ENCODE peak calls at places on chromosomes 16 and 17, in five cellular contexts. N is A549, B is lower lobe of right lung, T is MM.1S, P is neuronal stem cell. E is an unnamed sample.

GRCh38 chr16:68093816-68094613 is 8.8 kb downstream of the NFATC3 start:
- DNase-seq in N (peak; percentile 34), T (peak; percentile 24), B (no peak), P (no peak), E (peak; percentile 42)

GRCh38 chr16:10897134-10897533 is 20.1 kb downstream of the CIITA start:
- DNase-seq in P (no peak), N (no peak), T (no peak), B (no peak), E (no peak)

GRCh38 chr17:70552230-70552981 is 383.1 kb downstream of the KCNJ2 start:
- DNase-seq in N (peak; percentile 42), T (peak; percentile 45), B (no peak), P (peak; percentile 17), E (peak; percentile 58)

GRCh38 chr17:40063034-40063765 is 435 bp downstream of the THRA start:
- DNase-seq in B (peak; percentile 85), N (no peak), T (peak; percentile 45), P (no peak), E (no peak)

GRCh38 chr17:48770954-48771353 is 42.4 kb upstream of the HOXB13 start:
- DNase-seq in N (no peak), B (no peak), P (no peak), T (no peak), E (peak; percentile 67)

GRCh38 chr16:85908444-85908843 is 9.5 kb downstream of the IRF8 start:
- DNase-seq in T (peak; percentile 51), N (no peak), P (no peak), B (no peak), E (no peak)

GRCh38 chr17:81253358-81254131 is 14.4 kb downstream of the NDUFAF8 start:
- DNase-seq in P (no peak), T (no peak), B (peak; percentile 70), N (peak; percentile 43), E (peak; percentile 59)

GRCh38 chr17:35376245-35376644 is 2.8 kb upstream of the SLFN11 start:
- DNase-seq in B (no peak), T (no peak), P (no peak), N (no peak), E (no peak)

GRCh38 chr16:71426069-71426879 is 15.6 kb downstream of the TLE7 start:
- DNase-seq in P (peak; percentile 90), B (no peak), N (peak; percentile 98), T (no peak), E (peak; percentile 80)

GRCh38 chr16:73060216-73060615 is 12.3 kb upstream of the ZFHX3 start:
- DNase-seq in T (no peak), P (no peak), N (peak; percentile 40), B (no peak), E (no peak)

GRCh38 chr17:71505200-71505599 is 615.6 kb upstream of the SOX9 start:
- DNase-seq in T (no peak), B (no peak), N (no peak), P (no peak), E (no peak)

GRCh38 chr17:49734666-49735490 is 27.1 kb upstream of the SLC35B1 start:
- DNase-seq in N (no peak), B (no peak), P (no peak), T (no peak), E (no peak)

DNA sequence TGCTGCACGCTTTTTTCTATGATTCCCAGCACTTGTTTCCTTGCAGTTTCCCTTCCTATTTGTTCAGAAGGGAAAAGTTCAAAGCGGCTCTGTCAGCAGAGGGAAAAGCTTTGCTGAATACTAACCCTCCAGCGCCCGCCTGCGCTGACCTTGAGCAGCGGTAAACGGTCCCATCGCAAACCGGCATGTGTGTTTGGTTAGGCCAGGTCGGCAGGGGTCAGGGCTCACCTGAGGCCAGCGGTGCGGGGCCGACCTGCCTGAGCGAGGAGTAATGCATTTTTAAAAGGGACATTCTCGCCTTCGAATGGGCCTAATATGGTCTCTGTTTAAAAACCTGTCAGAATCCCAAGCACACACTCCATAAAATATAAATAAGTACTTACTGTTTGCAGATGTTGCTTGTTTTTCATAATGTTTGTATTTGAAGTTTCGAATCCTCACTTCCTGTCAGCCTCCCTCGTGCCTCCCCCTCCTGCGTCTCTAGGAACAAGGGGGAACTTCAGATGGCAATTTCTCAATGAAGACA is 110.1 kb downstream of the IRX3 start:
- DNase-seq in B (no peak), T (no peak), P (no peak), N (no peak), E (no peak)
- H3K27ac ChIP-seq in B (no peak overlapping the region), T (no peak overlapping the region), P (no peak overlapping the region), N (no peak overlapping the region), E (no peak overlapping the region)

DNA sequence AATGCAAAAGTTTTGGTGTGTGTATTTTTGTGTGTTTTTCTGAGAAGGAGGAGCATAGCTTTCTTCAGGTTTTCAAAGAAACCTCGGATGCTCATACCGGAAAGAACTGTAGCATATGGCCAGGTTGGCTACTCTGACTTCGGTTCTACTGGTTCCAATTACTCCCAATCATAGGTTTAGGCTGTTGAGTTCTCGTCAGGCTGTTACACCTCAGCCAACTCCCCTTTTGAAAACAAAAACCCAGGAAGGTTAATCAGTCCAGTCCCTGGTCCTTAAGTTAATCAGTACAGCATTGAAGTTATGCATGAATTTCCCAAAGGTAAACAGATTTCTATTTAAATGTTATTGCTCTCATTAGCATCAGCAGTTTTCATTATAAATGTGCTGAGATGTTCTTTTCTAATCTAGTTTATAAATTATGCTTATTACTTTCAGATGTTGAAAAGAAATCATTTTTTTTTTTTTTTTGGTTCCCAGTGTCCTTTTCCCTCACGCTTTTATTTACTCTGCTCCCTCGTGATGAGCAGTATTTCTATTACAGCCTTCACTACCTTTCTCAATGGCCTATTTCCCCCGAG is 111.0 kb downstream of the NPIPB5 start:
- DNase-seq in T (no peak), P (no peak), N (no peak), B (no peak), E (no peak)
- H3K4me1 ChIP-seq in T (no peaks in the 10 kb centered on the region), P (peaks cover 1% of the 10 kb centered on the region), N (no peaks in the 10 kb centered on the region), B (no peaks in the 10 kb centered on the region), E (no peaks in the 10 kb centered on the region)

GRCh38 chr17:78748048-78748729 is 33.9 kb downstream of the CYTH1 start:
- DNase-seq in N (no peak), P (no peak), T (peak; percentile 90), B (peak; percentile 63), E (no peak)
- H3K27ac ChIP-seq in N (no peak overlapping the region), P (no peak overlapping the region), T (peak overlapping the region; percentile 98), B (peak overlapping the region; percentile 73), E (no peak overlapping the region)

DNA sequence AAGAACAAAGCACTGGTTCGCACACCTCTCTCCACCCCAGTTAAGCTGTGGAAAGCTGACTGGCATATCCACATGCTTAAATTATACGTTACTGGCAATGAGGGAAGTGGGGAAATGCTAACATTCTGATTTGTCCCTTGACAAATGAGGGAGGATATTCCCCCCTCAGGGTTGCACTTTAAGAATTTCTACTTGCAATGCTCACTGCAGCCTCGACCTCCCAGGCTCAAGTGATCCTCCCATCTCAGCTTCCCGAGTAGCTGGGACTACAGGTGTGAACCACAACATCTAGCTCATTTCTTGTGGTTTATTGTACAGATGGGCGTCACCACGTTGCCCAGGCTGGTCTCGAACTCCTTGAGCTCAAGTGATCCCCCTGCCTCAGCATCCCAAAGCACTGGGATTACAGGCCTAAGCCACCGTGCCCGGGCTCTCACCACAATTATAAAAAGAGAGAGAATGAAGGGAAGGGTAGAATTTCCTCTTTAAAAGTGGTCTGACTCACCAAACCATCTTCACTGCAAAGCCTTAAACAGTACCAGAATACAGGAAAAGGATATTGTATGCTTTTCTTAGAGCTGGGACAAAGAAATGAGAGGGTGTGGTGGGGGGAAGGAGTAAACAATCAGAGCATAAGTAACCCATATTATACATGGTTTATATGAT is 38.9 kb downstream of the KANSL1 start:
- DNase-seq in N (no peak), P (no peak), B (no peak), T (no peak), E (peak; percentile 54)
- H3K4me1 ChIP-seq in N (peaks cover 78% of the 10 kb centered on the region), P (peaks cover 10% of the 10 kb centered on the region), B (peaks cover 94% of the 10 kb centered on the region), T (peaks cover 36% of the 10 kb centered on the region), E (peaks cover 60% of the 10 kb centered on the region)

GRCh38 chr17:17820457-17821158 is 16.2 kb downstream of the SREBF1 start:
- DNase-seq in N (no peak), T (no peak), P (no peak), B (no peak), E (no peak)
- H3K27ac ChIP-seq in N (peak overlapping the region; percentile 93), T (no peak overlapping the region), P (no peak overlapping the region), B (no peak overlapping the region), E (peak overlapping the region; percentile 83)

DNA sequence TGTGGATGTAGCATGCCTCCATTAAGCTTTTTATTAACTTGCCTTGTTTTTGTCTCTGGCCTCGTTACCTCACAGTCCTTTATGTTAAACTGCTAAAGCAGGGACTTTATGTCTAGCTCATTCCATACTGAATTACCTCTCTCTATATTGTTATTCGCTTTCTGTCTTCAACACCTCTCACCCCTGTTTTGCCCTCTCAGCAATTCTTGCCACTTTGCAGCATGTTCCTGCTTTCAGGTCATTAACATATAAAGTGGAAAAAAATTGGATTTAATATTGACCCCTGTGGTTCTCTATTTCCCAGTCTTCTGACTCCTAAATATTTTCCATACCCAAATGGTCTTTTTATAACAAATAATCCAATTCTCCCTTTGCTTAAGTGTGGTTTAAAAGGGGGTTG is 810.4 kb upstream of the KIF2B start:
- DNase-seq in N (no peak), P (peak; percentile 3), T (no peak), B (no peak), E (no peak)
- H3K4me1 ChIP-seq in N (no peaks in the 10 kb centered on the region), P (no peaks in the 10 kb centered on the region), T (no peaks in the 10 kb centered on the region), B (no peaks in the 10 kb centered on the region), E (no peaks in the 10 kb centered on the region)

GRCh38 chr16:75241955-75242354 is 9.5 kb downstream of the BCAR1 start:
- DNase-seq in N (no peak), T (no peak), B (no peak), P (no peak), E (no peak)

GRCh38 chr16:75239463-75240122 is 11.8 kb downstream of the BCAR1 start:
- DNase-seq in T (no peak), N (no peak), P (no peak), B (peak; percentile 39), E (no peak)

GRCh38 chr16:75243667-75244224 is 7.7 kb downstream of the BCAR1 start:
- DNase-seq in T (no peak), B (no peak), N (no peak), P (no peak), E (no peak)

GRCh38 chr16:75238853-75239371 is 12.5 kb downstream of the BCAR1 start:
- DNase-seq in B (no peak), T (no peak), N (no peak), P (no peak), E (peak; percentile 56)

DNA sequence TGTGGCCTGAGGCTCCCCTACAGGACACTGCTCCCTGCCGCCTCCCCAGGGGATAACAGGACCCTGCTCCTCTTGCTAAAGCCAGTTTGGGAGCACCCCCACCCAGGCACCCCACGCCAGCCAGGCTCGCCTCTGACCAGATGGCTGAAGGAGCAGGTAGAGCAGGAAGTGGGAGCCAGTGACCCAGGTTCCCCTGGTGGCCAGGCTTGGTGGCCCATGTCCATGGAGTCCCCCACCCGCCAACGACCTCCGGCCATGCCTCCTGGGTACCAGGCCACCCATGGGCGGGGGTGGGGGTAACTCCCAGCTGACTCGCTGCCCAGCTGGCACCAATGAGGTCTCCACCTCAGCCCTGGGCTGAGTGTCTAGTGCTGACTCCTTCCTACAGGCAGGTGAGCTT is 10.0 kb downstream of the BCAR1 start:
- DNase-seq in T (no peak), P (no peak), B (no peak), N (no peak), E (no peak)
- H3K27ac ChIP-seq in T (no peak overlapping the region), P (no peak overlapping the region), B (no peak overlapping the region), N (peak overlapping the region; percentile 37), E (no peak overlapping the region)